ENCODE peak calls at places on chromosomes 2 and 18, in nine cellular contexts. W is breast epithelium; A is fibroblast of lung; U is stimulated activated CD8-positive, alpha-beta memory T cell treated with anti-CD3 and anti-CD28 coated beads, Interleukin-15, amount 100 ng/mL, for 24 hours; K is astrocyte of the spinal cord; G is neural progenitor cell; V is left lung; Z is activated T-cell treated with anti-CD3 and anti-CD28 coated beads for 24 hours; H is LoVo. D is an unnamed sample.

GRCh38 chr18:69400253-69400975 is at the start of gene DOK6:
- DNase-seq in W (peak), A (peak), U (no peak), K (peak), G (peak), V (peak), Z (no peak), H (no peak), D (no peak)

GRCh38 chr2:241649927-241650326 is 12.4 kb downstream of the ATG4B start:
- DNase-seq in W (no peak), A (no peak), U (no peak), K (no peak), G (no peak), V (no peak), Z (no peak), H (no peak), D (no peak)

GRCh38 chr2:101704816-101705565 is 7.5 kb downstream of the MAP4K4 start:
- DNase-seq in W (no peak), A (peak), U (no peak), K (no peak), G (no peak), V (no peak), Z (no peak), H (no peak), D (no peak)

GRCh38 chr2:150191349-150191748 is 296.1 kb downstream of the RND3 start:
- DNase-seq in W (no peak), A (peak), U (no peak), K (peak), G (no peak), V (no peak), Z (no peak), H (no peak), D (no peak)

GRCh38 chr2:42086500-42086953 is 38.7 kb downstream of the PKDCC start:
- DNase-seq in W (no peak), A (peak), U (no peak), K (peak), G (peak), V (no peak), Z (no peak), H (peak), D (peak)

GRCh38 chr2:46717733-46718121 is 197.9 kb downstream of the MCFD2 start:
- DNase-seq in W (no peak), A (no peak), U (no peak), K (peak), G (peak), V (no peak), Z (no peak), H (no peak), D (no peak)

GRCh38 chr2:158953926-158954763 is 14.3 kb upstream of the TANC1 start:
- DNase-seq in W (peak), A (peak), U (no peak), K (peak), G (no peak), V (peak), Z (peak), H (peak), D (peak)

GRCh38 chr2:169178804-169179390 is 109.5 kb downstream of the DHRS9 start:
- DNase-seq in W (no peak), A (no peak), U (no peak), K (no peak), G (no peak), V (no peak), Z (no peak), H (no peak), D (no peak)

GRCh38 chr2:233491326-233491725 is 75.3 kb downstream of the USP40 start:
- DNase-seq in W (no peak), A (no peak), U (no peak), K (no peak), G (no peak), V (no peak), Z (no peak), H (no peak), D (no peak)

GRCh38 chr18:44592639-44593038 is 88.0 kb upstream of the SETBP1 start:
- DNase-seq in W (no peak), A (peak), U (no peak), K (peak), G (no peak), V (no peak), Z (no peak), H (no peak), D (no peak)

GRCh38 chr2:33365264-33365663 is 111.2 kb upstream of the RASGRP3 start:
- DNase-seq in W (no peak), A (no peak), U (no peak), K (no peak), G (no peak), V (no peak), Z (no peak), H (no peak), D (no peak)

GRCh38 chr2:70921839-70922590 is 13.7 kb upstream of the ATP6V1B1 start:
- DNase-seq in W (no peak), A (no peak), U (no peak), K (no peak), G (no peak), V (peak), Z (no peak), H (no peak), D (no peak)

GRCh38 chr2:101168647-101169046 is 17.5 kb upstream of the TBC1D8 start:
- DNase-seq in W (no peak), A (no peak), U (no peak), K (no peak), G (no peak), V (no peak), Z (no peak), H (no peak), D (no peak)

GRCh38 chr2:120109186-120110061 is 96.5 kb downstream of the EPB41L5 start:
- DNase-seq in W (no peak), A (peak), U (no peak), K (peak), G (no peak), V (no peak), Z (no peak), H (no peak), D (no peak)

GRCh38 chr2:49465157-49465831 is 311.0 kb upstream of the FSHR start:
- DNase-seq in W (no peak), A (no peak), U (no peak), K (no peak), G (no peak), V (no peak), Z (no peak), H (no peak), D (no peak)

GRCh38 chr2:121649652-121650553 is 641 bp upstream of the CLASP1 start:
- DNase-seq in W (peak), A (peak), U (peak), K (peak), G (peak), V (peak), Z (peak), H (peak), D (peak)

GRCh38 chr2:131046580-131047274 is 46.5 kb downstream of the FAM168B start:
- DNase-seq in W (no peak), A (no peak), U (no peak), K (no peak), G (no peak), V (no peak), Z (no peak), H (no peak), D (no peak)

GRCh38 chr2:112821142-112821541 is 15.4 kb downstream of the IL1B start:
- DNase-seq in W (no peak), A (no peak), U (no peak), K (no peak), G (no peak), V (no peak), Z (peak), H (no peak), D (no peak)

GRCh38 chr2:241844066-241844728 is 14.5 kb downstream of the PDCD1 start:
- DNase-seq in W (peak), A (peak), U (peak), K (peak), G (peak), V (peak), Z (peak), H (peak), D (peak)

GRCh38 chr2:17857016-17857415 is 21.5 kb upstream of the KCNS3 start:
- DNase-seq in W (no peak), A (no peak), U (no peak), K (peak), G (no peak), V (no peak), Z (no peak), H (no peak), D (no peak)

GRCh38 chr2:170054996-170055395 is 123.0 kb upstream of the MYO3B start:
- DNase-seq in W (no peak), A (no peak), U (no peak), K (no peak), G (no peak), V (no peak), Z (no peak), H (no peak), D (no peak)

GRCh38 chr2:191265311-191266170 is 20.3 kb downstream of the MYO1B start:
- DNase-seq in W (no peak), A (peak), U (no peak), K (peak), G (no peak), V (no peak), Z (no peak), H (no peak), D (no peak)

GRCh38 chr2:108988796-108989713 is at the start of gene EDAR:
- DNase-seq in W (no peak), A (peak), U (peak), K (peak), G (peak), V (no peak), Z (peak), H (peak), D (peak)

GRCh38 chr2:186347472-186347871 is 138.6 kb upstream of the ZC3H15 start:
- DNase-seq in W (no peak), A (no peak), U (no peak), K (peak), G (no peak), V (no peak), Z (no peak), H (no peak), D (no peak)

GRCh38 chr18:75207298-75208054 is 1.5 kb downstream of the PTGR3 start:
- DNase-seq in W (no peak), A (peak), U (no peak), K (peak), G (peak), V (no peak), Z (peak), H (no peak), D (no peak)

GRCh38 chr2:158845869-158846268 is 50.8 kb downstream of the DAPL1 start:
- DNase-seq in W (no peak), A (no peak), U (no peak), K (peak), G (peak), V (no peak), Z (no peak), H (no peak), D (no peak)